ENCODE peak calls at places on chromosomes 4 and X, in nine cellular contexts. I is K562; E is cardiac septum; K is mucosa of descending colon; H is smooth muscle cell of the brain vasculature; D is suprapubic skin; C is LHCN-M2; S is CD4-positive, CD25-positive, alpha-beta regulatory T cell; O is AG08396. X is an unnamed sample.
A peak's percentile ranks its signal among the peaks of the same experiment; 100 is the strongest.

GRCh38 chr4:25800253-25800652 is 62.5 kb downstream of the SEL1L3 start:
- DNase-seq in I (no peak), E (no peak), K (no peak), H (no peak), D (no peak), C (no peak), S (no peak), O (no peak), X (no peak)

GRCh38 chrX:116749943-116750342 is 287.2 kb upstream of the CT83 start:
- DNase-seq in I (no peak), E (no peak), K (no peak), H (no peak), D (no peak), C (peak; percentile 0), S (no peak), O (no peak), X (no peak)

GRCh38 chr4:15868065-15868464 is 70.5 kb downstream of the FGFBP1 start:
- DNase-seq in I (no peak), E (no peak), K (no peak), H (no peak), D (no peak), C (peak; percentile 8), S (peak; percentile 8), O (no peak), X (no peak)

GRCh38 chr4:71004281-71004851 is 10.9 kb downstream of the DCK start:
- DNase-seq in I (no peak), E (no peak), K (peak; percentile 59), H (no peak), D (no peak), C (no peak), S (peak; percentile 44), O (no peak), X (no peak)

GRCh38 chr4:94208268-94208667 is 603 bp downstream of the SMARCAD1 start:
- DNase-seq in I (no peak), E (no peak), K (no peak), H (no peak), D (no peak), C (no peak), S (peak; percentile 17), O (no peak), X (no peak)

GRCh38 chr4:6441758-6442157 is 30.7 kb downstream of the PPP2R2C start:
- DNase-seq in I (no peak), E (peak; percentile 54), K (no peak), H (no peak), D (no peak), C (no peak), S (no peak), O (no peak), X (no peak)

GRCh38 chr4:117474987-117475386 is 389.6 kb upstream of the TRAM1L1 start:
- DNase-seq in I (no peak), E (no peak), K (no peak), H (no peak), D (no peak), C (no peak), S (no peak), O (no peak), X (no peak)

GRCh38 chrX:10617964-10618342 is 2.4 kb downstream of the MID1 start:
- DNase-seq in I (no peak), E (no peak), K (no peak), H (no peak), D (no peak), C (peak; percentile 68), S (no peak), O (peak; percentile 48), X (no peak)

GRCh38 chrX:80098038-80098437 is 83.5 kb downstream of the TBX22 start:
- DNase-seq in I (no peak), E (no peak), K (no peak), H (no peak), D (no peak), C (no peak), S (no peak), O (no peak), X (no peak)

GRCh38 chr4:74608151-74608949 is 163.4 kb downstream of the AREG start:
- DNase-seq in I (no peak), E (no peak), K (no peak), H (no peak), D (no peak), C (peak; percentile 79), S (no peak), O (peak; percentile 21), X (no peak)

GRCh38 chr4:27011401-27011800 is 150.8 kb downstream of the STIM2 start:
- DNase-seq in I (no peak), E (no peak), K (no peak), H (no peak), D (no peak), C (no peak), S (no peak), O (no peak), X (no peak)

GRCh38 chr4:150090836-150091235 is 12.6 kb downstream of the DCLK2 start:
- DNase-seq in I (no peak), E (no peak), K (no peak), H (no peak), D (no peak), C (no peak), S (no peak), O (no peak), X (no peak)

GRCh38 chr4:3340703-3341088 is 47.9 kb downstream of the RGS12 start:
- DNase-seq in I (no peak), E (no peak), K (no peak), H (no peak), D (peak; percentile 42), C (no peak), S (no peak), O (no peak), X (peak; percentile 91)

GRCh38 chr4:26173619-26174018 is 147.2 kb upstream of the RBPJ start:
- DNase-seq in I (no peak), E (no peak), K (no peak), H (peak; percentile 26), D (no peak), C (no peak), S (no peak), O (peak; percentile 51), X (no peak)

GRCh38 chrX:69670001-69670555 is 54.2 kb downstream of the EDA start:
- DNase-seq in I (no peak), E (no peak), K (no peak), H (no peak), D (no peak), C (no peak), S (no peak), O (no peak), X (no peak)

GRCh38 chr4:140904904-140905303 is 148.7 kb upstream of the TBC1D9 start:
- DNase-seq in I (no peak), E (no peak), K (no peak), H (no peak), D (no peak), C (no peak), S (no peak), O (no peak), X (no peak)

X was measured in right lobe of liver.